ENCODE peak calls at places on chromosomes 2 and 18, in eight cellular contexts. V is A172; L is activated CD8-positive, alpha-beta memory T cell treated with anti-CD3 and anti-CD28 coated beads for 48 hours; O is neural crest cell; D is GOT3; E is fibroblast of lung; R is CD8-positive, alpha-beta T cell; Q is stimulated activated CD4-positive, alpha-beta T cell treated with anti-CD3 and anti-CD28 coated beads, Interleukin-15, amount 100 ng/mL, for 24 hours. P is an unnamed sample.

GRCh38 chr2:134727385-134727784 is 8.6 kb upstream of the TMEM163 start:
- DNase-seq in O (no peak), L (no peak), D (no peak), R (no peak), Q (no peak), E (peak), V (peak), P (peak)

GRCh38 chr2:23636412-23636811 is 251.4 kb downstream of the KLHL29 start:
- DNase-seq in O (no peak), Q (no peak), D (no peak), E (peak), V (no peak), L (no peak), R (no peak), P (no peak)

GRCh38 chr2:109266511-109266910 is 137.5 kb downstream of the SH3RF3 start:
- DNase-seq in O (no peak), Q (no peak), L (no peak), R (no peak), E (no peak), V (no peak), D (no peak), P (no peak)

GRCh38 chr2:48733067-48733503 is 22.4 kb downstream of the LHCGR start:
- DNase-seq in L (no peak), O (no peak), Q (no peak), V (no peak), E (no peak), R (no peak), D (no peak), P (no peak)

GRCh38 chr2:66057844-66058243 is 377.1 kb upstream of the MEIS1 start:
- DNase-seq in L (no peak), O (no peak), E (no peak), D (no peak), R (no peak), V (no peak), Q (no peak), P (no peak)

GRCh38 chr2:100418563-100418962 is 1.1 kb upstream of the CHST10 start:
- DNase-seq in R (no peak), L (no peak), V (no peak), E (no peak), Q (no peak), D (no peak), O (no peak), P (no peak)

GRCh38 chr2:158179660-158180059 is 78.0 kb downstream of the UPP2 start:
- DNase-seq in E (no peak), D (no peak), L (no peak), Q (no peak), O (no peak), R (no peak), V (peak), P (no peak)

GRCh38 chr18:58847383-58848071 is 17.1 kb upstream of the ZNF532 start:
- DNase-seq in L (no peak), Q (peak), R (no peak), O (peak), V (no peak), E (no peak), D (no peak), P (no peak)

GRCh38 chr2:72916743-72917137 is 579 bp upstream of the EMX1 start:
- DNase-seq in O (no peak), L (no peak), E (no peak), R (no peak), Q (no peak), D (no peak), V (no peak), P (no peak)

GRCh38 chr2:219279916-219280516 is 850 bp downstream of the DNAJB2 start:
- DNase-seq in R (no peak), Q (no peak), V (no peak), D (no peak), O (no peak), E (no peak), L (no peak), P (no peak)

GRCh38 chr18:35786359-35787042 is 186.0 kb upstream of the RMP24 start:
- DNase-seq in O (no peak), E (no peak), L (no peak), V (no peak), R (no peak), Q (no peak), D (no peak), P (no peak)

GRCh38 chr2:150135223-150135883 is 352.1 kb downstream of the RND3 start:
- DNase-seq in D (no peak), E (no peak), Q (no peak), O (no peak), R (no peak), L (no peak), V (no peak), P (no peak)

GRCh38 chr2:111640480-111640879 is 243.5 kb downstream of the ANAPC1 start:
- DNase-seq in R (no peak), D (no peak), V (no peak), L (no peak), E (no peak), Q (no peak), O (no peak), P (no peak)

GRCh38 chr2:1663621-1664020 is 80.7 kb downstream of the PXDN start:
- DNase-seq in V (no peak), R (no peak), E (no peak), Q (no peak), L (no peak), D (no peak), O (no peak), P (no peak)

GRCh38 chr2:239674101-239674980 is 273.5 kb upstream of the HDAC4 start:
- DNase-seq in V (no peak), R (no peak), Q (no peak), O (no peak), L (no peak), E (no peak), D (no peak), P (no peak)

GRCh38 chr2:10532631-10533101 is 84.5 kb upstream of the ODC1 start:
- DNase-seq in E (peak), L (no peak), Q (no peak), V (peak), D (no peak), R (no peak), O (no peak), P (no peak)

P was measured in skeletal muscle cell.